ENCODE peak calls at places on chromosomes 2 and 18, in six cellular contexts. C, O, S, W, G and J are unnamed samples.

GRCh38 chr2:215825709-215826108 is 187.6 kb downstream of the MREG start:
- DNase-seq in C (no peak), O (no peak), S (peak; percentile 48), W (no peak), G (no peak), J (no peak)

GRCh38 chr2:95307878-95308277 is 10.7 kb downstream of the KCNIP3 start:
- DNase-seq in C (no peak), O (no peak), S (no peak), W (no peak), G (no peak), J (no peak)

GRCh38 chr18:2087877-2088673 is 483.2 kb downstream of the METTL4 start:
- DNase-seq in C (no peak), O (no peak), S (peak; percentile 79), W (no peak), G (no peak), J (no peak)

GRCh38 chr2:107986278-107987217 is at the start of gene SLC5A7:
- DNase-seq in C (no peak), O (no peak), S (no peak), W (no peak), G (no peak), J (no peak)

GRCh38 chr2:31337197-31337596 is 77.3 kb downstream of the XDH start:
- DNase-seq in C (no peak), O (no peak), S (peak; percentile 46), W (no peak), G (no peak), J (no peak)

GRCh38 chr2:160380613-160381012 is 113.0 kb downstream of the RBMS1 start:
- DNase-seq in C (no peak), O (no peak), S (no peak), W (no peak), G (no peak), J (no peak)

GRCh38 chr2:26034597-26035067 is 748 bp downstream of the RAB10 start:
- DNase-seq in C (no peak), O (no peak), S (no peak), W (no peak), G (no peak), J (no peak)

GRCh38 chr2:79935771-79936657 is 368.5 kb downstream of the LRRTM1 start:
- DNase-seq in C (no peak), O (peak; percentile 43), S (peak; percentile 74), W (no peak), G (peak; percentile 76), J (peak; percentile 37)

GRCh38 chr2:160411167-160411566 is 82.4 kb downstream of the RBMS1 start:
- DNase-seq in C (no peak), O (no peak), S (no peak), W (no peak), G (no peak), J (peak; percentile 26)

GRCh38 chr2:149076863-149077412 is 38.4 kb downstream of the LYPD6B start:
- DNase-seq in C (no peak), O (no peak), S (no peak), W (no peak), G (no peak), J (no peak)